ENCODE peak calls at places on chromosomes 11 and 22, in six cellular contexts. Q, Z, V, I, N and L are unnamed samples.

GRCh38 chr11:126405374-126405773 is 49.9 kb downstream of the ST3GAL4 start:
- DNase-seq in N (no peak), Z (no peak), I (no peak), Q (no peak), V (no peak), L (no peak)

GRCh38 chr11:10211470-10211869 is 82.5 kb downstream of the SBF2 start:
- DNase-seq in N (no peak), Q (no peak), I (no peak), V (no peak), Z (no peak), L (no peak)

GRCh38 chr11:70503878-70504240 is 105.5 kb downstream of the CTTN start:
- DNase-seq in N (no peak), I (peak), Z (peak), V (no peak), Q (no peak), L (no peak)

GRCh38 chr11:102292951-102293350 is 24.3 kb upstream of the BIRC3 start:
- DNase-seq in Z (no peak), Q (no peak), I (no peak), N (no peak), V (no peak), L (no peak)

GRCh38 chr22:30004689-30005088 is 75.6 kb upstream of the HORMAD2 start:
- DNase-seq in Q (no peak), I (no peak), V (no peak), N (no peak), Z (no peak), L (no peak)

GRCh38 chr22:37716708-37717107 is 19.9 kb downstream of the TRIOBP start:
- DNase-seq in I (no peak), N (no peak), Q (no peak), Z (no peak), V (no peak), L (no peak)

GRCh38 chr11:46120361-46120710 is 918 bp downstream of the PHF21A start:
- DNase-seq in V (no peak), N (peak), I (peak), Z (peak), Q (peak), L (no peak)

GRCh38 chr22:22565991-22566390 is 6.9 kb upstream of the PRAME start:
- DNase-seq in N (no peak), Z (no peak), I (no peak), V (no peak), Q (no peak), L (no peak)

GRCh38 chr11:58594826-58595225 is 16.0 kb downstream of the ZFP91 start:
- DNase-seq in V (no peak), I (no peak), Q (no peak), N (no peak), Z (no peak), L (no peak)

GRCh38 chr22:37492428-37493344 is 6.5 kb upstream of the MFNG start:
- DNase-seq in I (no peak), V (no peak), Q (peak), Z (no peak), N (no peak), L (peak)

GRCh38 chr22:41862160-41862529 is 29.2 kb downstream of the SREBF2 start:
- DNase-seq in Z (no peak), V (peak), Q (peak), I (no peak), N (no peak), L (no peak)

GRCh38 chr22:38867124-38867455 is 4.9 kb downstream of the CBX6 start:
- DNase-seq in Q (no peak), V (no peak), Z (no peak), I (no peak), N (no peak), L (no peak)

GRCh38 chr11:130815074-130815802 is 101.0 kb downstream of the SNX19 start:
- DNase-seq in Q (no peak), V (no peak), I (no peak), N (no peak), Z (no peak), L (no peak)

GRCh38 chr22:30931541-30932300 is 36.9 kb downstream of the MORC2 start:
- DNase-seq in I (no peak), V (no peak), Z (no peak), N (no peak), Q (no peak), L (no peak)

GRCh38 chr11:69472766-69473519 is 8.5 kb upstream of the LINC01488 start:
- DNase-seq in I (peak), Q (no peak), Z (peak), V (no peak), N (no peak), L (no peak)

GRCh38 chr11:1756024-1756561 is 5.7 kb upstream of the IFITM10 start:
- DNase-seq in V (no peak), I (no peak), N (no peak), Q (no peak), Z (peak), L (no peak)

GRCh38 chr11:100010393-100010792 is 676.7 kb upstream of the ARHGAP42 start:
- DNase-seq in Q (no peak), V (no peak), Z (no peak), N (no peak), I (no peak), L (no peak)
- TF ChIP-seq CTCF in Q (peak), V (peak), Z (no peak), N (no peak), I (no peak), L (no peak)

GRCh38 chr22:49255154-49255553 is 572.5 kb downstream of the BRD1 start:
- DNase-seq in V (no peak), I (no peak), Q (no peak), N (peak), Z (no peak), L (no peak)
- H3K4me3 ChIP-seq in V (no peak), I (no peak), Q (no peak), N (no peak), Z (no peak), L (no peak)

DNA sequence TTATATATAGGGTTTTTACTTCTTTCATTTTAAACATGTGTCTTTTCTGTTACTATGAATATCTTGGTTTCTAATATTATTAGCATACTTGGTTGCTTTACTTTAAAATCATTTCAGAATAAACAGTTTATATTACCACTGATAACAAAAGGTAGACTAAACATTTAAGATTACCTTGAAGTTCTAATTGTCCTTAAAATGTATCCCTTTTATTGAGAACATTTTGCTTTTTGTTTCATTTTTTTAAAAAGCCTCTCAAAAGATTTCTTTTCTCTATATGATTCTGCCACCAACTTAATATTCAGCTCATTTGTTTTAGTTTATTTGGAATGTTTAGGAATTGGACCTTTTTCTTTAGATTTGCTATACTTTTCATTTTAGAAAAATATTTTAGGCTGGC is 39.6 kb downstream of the MED15 start:
- DNase-seq in V (no peak), Q (no peak), Z (no peak), N (no peak), I (no peak), L (no peak)
- TF ChIP-seq CTCF in V (no peak), Q (no peak), Z (no peak), N (no peak), I (no peak), L (no peak)

GRCh38 chr11:33262016-33262638 is 4.9 kb downstream of the HIPK3 start:
- DNase-seq in I (no peak), N (no peak), V (no peak), Q (no peak), Z (no peak), L (no peak)
- H3K4me3 ChIP-seq in I (peak), N (no peak), V (no peak), Q (no peak), Z (no peak), L (no peak)

DNA sequence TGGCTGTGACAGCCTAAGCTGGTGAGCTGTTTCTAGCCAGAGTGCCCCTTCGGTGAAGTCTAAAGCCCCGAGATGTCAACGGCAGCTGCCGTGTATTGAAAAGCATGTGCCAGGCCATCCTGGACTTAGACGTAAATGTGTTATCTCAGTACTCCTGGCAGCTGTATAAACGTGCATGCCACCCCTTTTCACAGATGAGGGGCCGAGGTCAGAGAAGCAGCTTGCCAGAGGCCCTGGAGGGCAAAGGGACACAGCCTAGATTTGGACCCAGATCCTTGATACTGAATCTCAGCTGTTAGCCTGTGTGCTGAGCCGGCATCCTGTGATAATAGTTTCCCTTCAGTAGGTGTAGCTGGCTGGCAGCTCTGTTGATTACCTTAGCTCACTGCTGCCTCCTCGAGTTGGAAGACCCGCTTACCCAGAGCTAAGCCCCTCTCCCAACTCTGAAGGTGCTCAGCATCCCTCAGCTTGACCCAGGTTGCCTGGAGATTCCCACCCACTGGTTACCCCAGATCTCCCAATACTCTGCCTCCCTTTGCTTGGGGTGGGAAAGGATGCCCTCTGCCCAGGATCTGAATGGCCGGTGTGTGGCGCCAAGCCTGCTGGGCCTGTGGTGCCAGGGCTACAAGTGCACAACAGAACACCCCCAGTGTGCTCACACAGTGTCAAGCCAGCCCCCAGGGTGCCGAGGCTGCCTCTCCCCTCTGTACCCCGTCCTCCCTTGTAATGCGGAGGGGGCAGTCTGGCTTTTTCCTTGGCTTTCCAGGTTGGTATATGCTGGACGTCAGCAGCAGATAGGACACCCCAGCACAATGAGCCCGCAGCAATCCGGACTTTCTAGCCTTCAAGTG is 59.8 kb upstream of the WNT7B start:
- DNase-seq in Q (peak), V (peak), Z (no peak), N (peak), I (no peak), L (no peak)
- TF ChIP-seq CTCF in Q (peak), V (peak), Z (peak), N (peak), I (peak), L (no peak)

GRCh38 chr11:33257160-33257896 is at the start of gene HIPK3:
- DNase-seq in I (peak), V (peak), Z (peak), Q (peak), N (peak), L (no peak)

GRCh38 chr11:33257897-33258630 is 883 bp downstream of the HIPK3 start:
- DNase-seq in V (peak), Z (peak), Q (peak), I (peak), N (peak), L (peak)

GRCh38 chr11:33256808-33257159 is 397 bp upstream of the HIPK3 start:
- DNase-seq in Q (no peak), N (no peak), Z (no peak), I (no peak), V (no peak), L (no peak)

GRCh38 chr11:33258631-33259184 is 1.5 kb downstream of the HIPK3 start:
- DNase-seq in I (no peak), Z (no peak), V (no peak), Q (peak), N (no peak), L (no peak)

GRCh38 chr11:33256031-33256807 is 962 bp upstream of the HIPK3 start:
- DNase-seq in I (no peak), Z (no peak), Q (no peak), V (no peak), N (no peak), L (no peak)
- H3K4me3 ChIP-seq in I (peak), Z (peak), Q (peak), V (peak), N (peak), L (peak)

GRCh38 chr11:62705880-62706831 is 1.1 kb downstream of the BSCL2 start:
- DNase-seq in Q (peak), N (peak), I (peak), V (peak), Z (peak), L (peak)

GRCh38 chr11:62706841-62707240 is 383 bp downstream of the BSCL2 start:
- DNase-seq in Z (no peak), V (no peak), Q (no peak), N (no peak), I (no peak), L (no peak)

GRCh38 chr11:62702241-62702640 is 5.0 kb downstream of the BSCL2 start:
- DNase-seq in Z (no peak), N (no peak), V (no peak), Q (no peak), I (no peak), L (no peak)

GRCh38 chr11:62707277-62707771 is at the start of the genes BSCL2 and GNG3:
- DNase-seq in Z (peak), Q (no peak), V (no peak), N (no peak), I (no peak), L (no peak)

DNA sequence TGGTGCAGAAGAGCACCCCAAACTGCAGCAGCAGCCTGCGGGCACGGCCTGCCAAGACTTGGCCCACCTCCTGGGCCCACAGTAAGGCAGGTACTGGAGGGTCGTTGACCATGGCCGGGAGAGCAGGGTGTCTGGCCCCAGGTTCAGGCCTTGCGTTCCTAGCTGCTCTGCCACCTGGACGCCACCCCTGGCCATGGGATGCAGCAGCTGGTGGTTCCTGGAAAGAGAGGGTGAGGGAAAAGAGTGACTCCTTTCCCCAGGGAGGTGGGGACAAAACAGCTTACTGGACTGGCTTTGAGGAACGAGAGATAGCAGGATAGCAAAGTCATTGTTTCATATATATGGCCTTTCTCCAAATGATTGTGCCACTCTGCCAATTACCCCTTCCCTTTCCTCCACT is 1.8 kb downstream of the BSCL2 start:
- DNase-seq in Q (no peak), V (no peak), I (no peak), Z (no peak), N (no peak), L (no peak)
- TF ChIP-seq CTCF in Q (no peak), V (no peak), I (no peak), Z (no peak), N (no peak), L (no peak)

DNA sequence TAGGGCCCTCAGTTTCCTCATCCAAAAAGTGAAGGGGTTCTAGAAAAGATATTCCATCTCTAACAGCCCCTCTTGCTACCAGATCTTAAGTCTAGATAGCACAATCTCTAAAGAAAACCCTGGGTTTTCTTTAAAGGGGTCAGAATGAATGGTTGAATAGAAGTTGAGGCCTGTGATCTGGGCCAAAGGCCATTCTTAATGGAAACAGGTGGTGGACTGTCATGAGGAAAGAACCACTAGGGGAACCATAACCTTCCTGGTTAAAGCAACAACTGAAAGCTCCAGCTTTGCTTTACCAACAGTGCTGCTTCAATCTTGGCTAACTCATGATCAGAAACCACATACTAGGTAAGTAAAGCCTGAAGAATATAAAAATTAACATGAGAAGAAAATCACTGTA is 1.8 kb downstream of the CELF1 start:
- DNase-seq in I (no peak), Z (no peak), V (no peak), Q (peak), N (no peak), L (no peak)
- H3K4me3 ChIP-seq in I (peak), Z (peak), V (peak), Q (peak), N (peak), L (no peak)